ENCODE peak calls at places on chromosomes 5 and 9, in seven cellular contexts. Y is thyroid gland, I is adrenal gland, D is GM10248, M is endothelial cell, S is ovary, E is SK-N-SH. W is an unnamed sample.

GRCh38 chr9:76592105-76593010 is 133.4 kb downstream of the GCNT1 start:
- DNase-seq in Y (no peak), I (no peak), D (no peak), M (no peak), S (no peak), E (no peak), W (peak; percentile 39)

GRCh38 chr9:92668746-92669526 is 995 bp downstream of the IPPK start:
- DNase-seq in Y (peak; percentile 49), I (peak; percentile 65), D (no peak), M (peak; percentile 46), S (no peak), E (peak; percentile 53), W (peak; percentile 46)

GRCh38 chr5:175842947-175843793 is 28.2 kb upstream of the CPLX2 start:
- DNase-seq in Y (no peak), I (peak; percentile 90), D (no peak), M (no peak), S (no peak), E (peak; percentile 76), W (no peak)

GRCh38 chr5:172303090-172303995 is 19.8 kb upstream of the UBTD2 start:
- DNase-seq in Y (no peak), I (peak; percentile 84), D (no peak), M (no peak), S (no peak), E (no peak), W (no peak)

GRCh38 chr5:121503111-121503840 is 348.4 kb upstream of the FTMT start:
- DNase-seq in Y (peak; percentile 85), I (peak; percentile 28), D (no peak), M (peak; percentile 46), S (no peak), E (peak; percentile 17), W (peak; percentile 85)

GRCh38 chr9:130446111-130446861 is 1.5 kb downstream of the ASS1 start:
- DNase-seq in Y (peak; percentile 99), I (peak; percentile 96), D (no peak), M (no peak), S (peak; percentile 93), E (peak; percentile 81), W (peak; percentile 45)

GRCh38 chr5:131082034-131082550 is 83.0 kb downstream of the HINT1 start:
- DNase-seq in Y (no peak), I (no peak), D (no peak), M (no peak), S (no peak), E (no peak), W (no peak)

GRCh38 chr5:66596791-66597757 is 881 bp downstream of the MAST4 start:
- DNase-seq in Y (peak; percentile 49), I (peak; percentile 68), D (peak; percentile 29), M (peak; percentile 50), S (peak; percentile 62), E (peak; percentile 69), W (peak; percentile 53)

GRCh38 chr9:137162505-137163100 is 7.2 kb downstream of the LRRC26 start:
- DNase-seq in Y (peak; percentile 54), I (peak; percentile 46), D (no peak), M (no peak), S (no peak), E (no peak), W (peak; percentile 61)

GRCh38 chr5:142795246-142795645 is 25.1 kb downstream of the ARHGAP26 start:
- DNase-seq in Y (no peak), I (no peak), D (no peak), M (no peak), S (no peak), E (no peak), W (no peak)

GRCh38 chr5:83720805-83721431 is at the start of gene HAPLN1:
- DNase-seq in Y (no peak), I (no peak), D (no peak), M (peak; percentile 13), S (no peak), E (no peak), W (peak; percentile 59)

GRCh38 chr5:97101189-97101910 is 41.1 kb downstream of the LIX1 start:
- DNase-seq in Y (no peak), I (no peak), D (no peak), M (no peak), S (no peak), E (no peak), W (peak; percentile 29)

GRCh38 chr5:91245871-91246270 is 137.2 kb downstream of the ARRDC3 start:
- DNase-seq in Y (no peak), I (no peak), D (no peak), M (no peak), S (no peak), E (no peak), W (no peak)

GRCh38 chr5:107147584-107147983 is 523.2 kb downstream of the EFNA5 start:
- DNase-seq in Y (no peak), I (no peak), D (no peak), M (no peak), S (no peak), E (no peak), W (no peak)

GRCh38 chr9:78029601-78030552 is 1.7 kb downstream of the GNAQ start:
- DNase-seq in Y (peak; percentile 22), I (peak; percentile 28), D (no peak), M (no peak), S (no peak), E (no peak), W (peak; percentile 40)

GRCh38 chr5:111461261-111461671 is 51.1 kb downstream of the STARD4 start:
- DNase-seq in Y (no peak), I (peak; percentile 23), D (peak; percentile 27), M (peak; percentile 26), S (peak; percentile 17), E (peak; percentile 53), W (peak; percentile 75)

GRCh38 chr9:89793551-89793950 is 188.7 kb downstream of the GADD45G start:
- DNase-seq in Y (no peak), I (no peak), D (no peak), M (no peak), S (no peak), E (no peak), W (no peak)

GRCh38 chr5:54457094-54457531 is 1.6 kb downstream of the HSPB3 start:
- DNase-seq in Y (no peak), I (peak; percentile 71), D (no peak), M (no peak), S (peak; percentile 22), E (no peak), W (peak; percentile 19)

GRCh38 chr5:167743685-167744084 is 547.8 kb upstream of the WWC1 start:
- DNase-seq in Y (no peak), I (no peak), D (no peak), M (no peak), S (no peak), E (no peak), W (no peak)

GRCh38 chr5:96344678-96345612 is 88.1 kb downstream of the PCSK1 start:
- DNase-seq in Y (no peak), I (no peak), D (peak; percentile 35), M (peak; percentile 35), S (no peak), E (peak; percentile 36), W (peak; percentile 79)

GRCh38 chr5:91727452-91727851 is 344.3 kb upstream of the ARRDC3 start:
- DNase-seq in Y (no peak), I (no peak), D (no peak), M (no peak), S (no peak), E (no peak), W (peak; percentile 79)

GRCh38 chr5:88955403-88955802 is 72.4 kb upstream of the MEF2C start:
- DNase-seq in Y (no peak), I (no peak), D (no peak), M (no peak), S (no peak), E (no peak), W (peak; percentile 56)

GRCh38 chr9:73038613-73039012 is 85.8 kb upstream of the ALDH1A1 start:
- DNase-seq in Y (peak; percentile 24), I (peak; percentile 22), D (no peak), M (no peak), S (peak; percentile 87), E (no peak), W (peak; percentile 14)

GRCh38 chr9:34956648-34957047 is 1.4 kb upstream of the PHF24 start:
- DNase-seq in Y (no peak), I (no peak), D (peak; percentile 34), M (no peak), S (no peak), E (no peak), W (no peak)

GRCh38 chr9:111287127-111287526 is 42.9 kb downstream of the OR2K2 start:
- DNase-seq in Y (no peak), I (no peak), D (no peak), M (no peak), S (no peak), E (no peak), W (peak; percentile 37)

DNA sequence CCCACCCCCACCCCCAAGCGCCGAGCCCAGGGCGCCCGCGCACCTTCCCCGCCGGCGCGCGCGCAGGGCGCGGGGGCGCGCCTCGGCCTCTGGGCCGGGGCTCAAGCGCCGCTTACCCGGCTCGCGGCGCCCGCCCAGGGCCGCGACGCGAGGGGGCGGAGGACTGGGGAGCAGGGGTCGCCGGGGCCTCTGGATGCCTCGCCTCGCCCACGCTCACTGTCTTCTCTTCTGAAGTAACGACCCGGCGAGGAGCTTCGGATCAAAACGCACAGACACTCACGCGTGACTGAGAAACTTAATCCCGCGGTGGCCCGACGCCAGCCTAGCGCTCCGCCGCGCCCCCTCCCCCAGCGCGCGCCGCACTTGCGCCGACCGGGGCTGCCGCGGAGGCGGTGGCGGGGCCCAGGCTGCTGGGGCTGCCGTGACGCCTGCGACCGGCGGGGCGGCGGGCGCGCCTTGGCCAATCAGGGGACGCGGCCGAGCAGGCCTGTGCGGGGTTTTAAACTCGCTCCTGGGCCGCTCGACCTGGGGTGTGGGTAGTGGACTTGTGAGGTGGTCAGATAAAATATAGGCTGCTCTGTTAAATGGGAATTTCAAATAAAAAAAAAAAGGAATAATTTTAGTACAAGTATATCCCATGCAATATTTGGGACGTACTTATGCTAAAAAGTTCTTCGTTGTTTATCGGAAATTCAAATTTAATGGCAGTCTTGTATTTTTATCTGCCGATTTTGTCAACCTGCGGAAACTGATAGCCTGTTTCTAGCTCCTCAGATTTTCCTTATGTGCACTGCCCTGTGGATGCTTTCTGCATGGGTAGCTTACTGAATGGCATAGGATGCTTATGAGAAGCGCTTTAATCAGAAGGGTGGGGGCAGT is at the start of gene MPDZ:
- DNase-seq in Y (peak; percentile 72), I (peak; percentile 68), D (no peak), M (peak; percentile 78), S (peak; percentile 87), E (peak; percentile 91), W (peak; percentile 76)
- TF ChIP-seq CTCF in Y (no peak), I (peak; percentile 34), D (no peak), M (no peak), S (peak; percentile 29), E (no peak), W (no peak)

GRCh38 chr9:97501177-97501971 is at the start of gene TMOD1:
- DNase-seq in Y (peak; percentile 82), I (peak; percentile 73), D (peak; percentile 93), M (peak; percentile 65), S (peak; percentile 80), E (peak; percentile 99), W (peak; percentile 73)
- TF ChIP-seq CTCF in Y (no peak), I (no peak), D (peak; percentile 52), M (no peak), S (no peak), E (peak; percentile 23), W (peak; percentile 52)

GRCh38 chr9:91036826-91037510 is 235.3 kb downstream of the SYK start:
- DNase-seq in Y (peak; percentile 74), I (peak; percentile 86), D (peak; percentile 57), M (peak; percentile 84), S (peak; percentile 73), E (peak; percentile 88), W (peak; percentile 80)
- TF ChIP-seq CTCF in Y (no peak), I (peak; percentile 82), D (peak; percentile 47), M (no peak), S (peak; percentile 55), E (peak; percentile 79), W (peak; percentile 84)

GRCh38 chr9:117480251-117480650 is 65.4 kb upstream of the ASTN2 start:
- DNase-seq in Y (no peak), I (no peak), D (no peak), M (no peak), S (no peak), E (no peak), W (no peak)
- TF ChIP-seq CTCF in Y (no peak), I (no peak), D (no peak), M (no peak), S (no peak), E (no peak), W (no peak)